ENCODE peak calls at places on chromosomes 3 and 15, in seven cellular contexts. T, Z, P, Y, U, Q and N are unnamed samples. For H3K4me1, the result is how much of the 10 kb centered on the place peaks cover.

GRCh38 chr3:147619925-147620580 is 210.9 kb downstream of the ZIC1 start:
- DNase-seq in T (no peak), Z (no peak), P (no peak), Y (peak), U (no peak), Q (no peak), N (no peak)

GRCh38 chr3:181178991-181179390 is 189.5 kb upstream of the DNAJC19 start:
- DNase-seq in T (no peak), Z (no peak), P (no peak), Y (no peak), U (no peak), Q (no peak), N (no peak)

GRCh38 chr3:11601446-11602241 is 42.1 kb downstream of the VGLL4 start:
- DNase-seq in T (peak), Z (no peak), P (peak), Y (peak), U (no peak), Q (peak), N (no peak)

GRCh38 chr3:158539414-158540014 is 31.5 kb upstream of the MLF1 start:
- DNase-seq in T (no peak), Z (peak), P (peak), Y (peak), U (peak), Q (peak), N (peak)

GRCh38 chr3:46466273-46466672 is 1.6 kb upstream of the LTF start:
- DNase-seq in T (peak), Z (no peak), P (no peak), Y (no peak), U (no peak), Q (no peak), N (no peak)

GRCh38 chr3:170802164-170803151 is 67.5 kb downstream of the RPL22L1 start:
- DNase-seq in T (no peak), Z (no peak), P (peak), Y (peak), U (peak), Q (peak), N (no peak)

GRCh38 chr3:8237893-8238292 is 263.7 kb upstream of the LMCD1 start:
- DNase-seq in T (no peak), Z (no peak), P (no peak), Y (no peak), U (no peak), Q (no peak), N (no peak)

GRCh38 chr3:50658831-50659230 is 15.9 kb upstream of the DOCK3 start:
- DNase-seq in T (no peak), Z (no peak), P (no peak), Y (no peak), U (no peak), Q (no peak), N (peak)

GRCh38 chr15:97968380-97968779 is 7.9 kb downstream of the ARRDC4 start:
- DNase-seq in T (no peak), Z (no peak), P (no peak), Y (peak), U (no peak), Q (peak), N (no peak)

GRCh38 chr15:89936051-89936792 is 23.5 kb upstream of the ARPIN start:
- DNase-seq in T (no peak), Z (no peak), P (no peak), Y (no peak), U (no peak), Q (no peak), N (peak)

GRCh38 chr3:27349832-27350231 is 19.4 kb downstream of the NEK10 start:
- DNase-seq in T (no peak), Z (no peak), P (no peak), Y (no peak), U (no peak), Q (no peak), N (peak)

GRCh38 chr3:37765591-37766219 is 96.0 kb upstream of the CTDSPL start:
- DNase-seq in T (no peak), Z (no peak), P (peak), Y (no peak), U (peak), Q (no peak), N (no peak)

GRCh38 chr3:24522155-24522579 is 27.5 kb upstream of the THRB start:
- DNase-seq in T (peak), Z (no peak), P (peak), Y (no peak), U (peak), Q (no peak), N (no peak)

GRCh38 chr3:27861047-27862036 is 139.2 kb upstream of the EOMES start:
- DNase-seq in T (no peak), Z (no peak), P (peak), Y (no peak), U (no peak), Q (no peak), N (peak)

GRCh38 chr3:115228266-115228665 is 81.2 kb upstream of the ZBTB20 start:
- DNase-seq in T (no peak), Z (no peak), P (no peak), Y (no peak), U (no peak), Q (peak), N (no peak)

GRCh38 chr3:48858709-48859108 is 11.0 kb upstream of the PRKAR2A start:
- DNase-seq in T (no peak), Z (no peak), P (no peak), Y (no peak), U (no peak), Q (no peak), N (no peak)

GRCh38 chr3:128488995-128489859 is 3.8 kb downstream of the GATA2 start:
- DNase-seq in T (peak), Z (no peak), P (peak), Y (peak), U (peak), Q (no peak), N (no peak)

GRCh38 chr3:120780977-120781376 is 38.4 kb downstream of the GTF2E1 start:
- DNase-seq in T (no peak), Z (peak), P (no peak), Y (peak), U (no peak), Q (peak), N (no peak)

GRCh38 chr3:60202052-60202753 is 1049.0 kb downstream of the FHIT start:
- DNase-seq in T (no peak), Z (no peak), P (no peak), Y (no peak), U (no peak), Q (no peak), N (no peak)

GRCh38 chr3:134869153-134869726 is 74.2 kb downstream of the EPHB1 start:
- DNase-seq in T (no peak), Z (no peak), P (peak), Y (no peak), U (no peak), Q (no peak), N (no peak)

GRCh38 chr3:153051427-153052095 is 110.5 kb upstream of the RAP2B start:
- DNase-seq in T (no peak), Z (peak), P (no peak), Y (peak), U (peak), Q (peak), N (no peak)

GRCh38 chr15:90451215-90451850 is 63.3 kb downstream of the IQGAP1 start:
- DNase-seq in T (peak), Z (no peak), P (peak), Y (peak), U (no peak), Q (peak), N (no peak)

GRCh38 chr3:17741621-17742091 is 775 bp downstream of the TBC1D5 start:
- DNase-seq in T (no peak), Z (no peak), P (peak), Y (no peak), U (no peak), Q (no peak), N (no peak)

GRCh38 chr3:52468336-52468735 is 12.9 kb downstream of the NISCH start:
- DNase-seq in T (no peak), Z (no peak), P (no peak), Y (peak), U (no peak), Q (no peak), N (no peak)

GRCh38 chr3:42665050-42665878 is 11.8 kb downstream of the ZBTB47 start:
- DNase-seq in T (no peak), Z (no peak), P (no peak), Y (no peak), U (no peak), Q (no peak), N (no peak)

GRCh38 chr3:42667523-42668402 is 14.3 kb downstream of the ZBTB47 start:
- DNase-seq in T (peak), Z (no peak), P (no peak), Y (no peak), U (no peak), Q (no peak), N (no peak)

GRCh38 chr3:42666022-42666421 is 12.5 kb downstream of the ZBTB47 start:
- DNase-seq in T (no peak), Z (no peak), P (no peak), Y (no peak), U (no peak), Q (no peak), N (no peak)

GRCh38 chr3:42667096-42667522 is 13.6 kb downstream of the ZBTB47 start:
- DNase-seq in T (no peak), Z (no peak), P (no peak), Y (no peak), U (no peak), Q (no peak), N (no peak)

DNA sequence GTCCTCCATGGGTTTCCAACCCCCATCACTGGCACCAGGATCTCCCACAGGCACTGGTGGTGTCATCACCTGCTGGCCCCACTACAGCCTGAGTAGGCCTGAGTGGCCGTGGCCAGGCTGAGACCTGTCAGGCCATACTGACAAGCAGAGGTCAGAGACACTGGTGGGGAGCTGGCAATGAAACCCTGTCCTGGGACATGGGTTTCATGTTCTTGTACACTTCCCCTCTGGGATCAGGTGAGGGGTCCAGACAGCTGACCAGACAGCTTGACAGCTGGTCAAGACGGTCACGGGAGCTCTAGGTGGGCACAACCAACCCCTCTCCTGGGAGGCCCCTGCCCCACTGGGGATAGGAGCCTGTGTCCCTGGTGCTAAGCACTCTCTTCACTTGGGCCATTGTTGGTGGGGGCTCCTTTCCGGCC is 13.1 kb downstream of the ZBTB47 start:
- DNase-seq in T (no peak), Z (no peak), P (no peak), Y (no peak), U (no peak), Q (no peak), N (no peak)
- H3K4me2 ChIP-seq in T (no peak), Z (no peak), P (no peak), Y (no peak), U (no peak), Q (no peak), N (no peak)

DNA sequence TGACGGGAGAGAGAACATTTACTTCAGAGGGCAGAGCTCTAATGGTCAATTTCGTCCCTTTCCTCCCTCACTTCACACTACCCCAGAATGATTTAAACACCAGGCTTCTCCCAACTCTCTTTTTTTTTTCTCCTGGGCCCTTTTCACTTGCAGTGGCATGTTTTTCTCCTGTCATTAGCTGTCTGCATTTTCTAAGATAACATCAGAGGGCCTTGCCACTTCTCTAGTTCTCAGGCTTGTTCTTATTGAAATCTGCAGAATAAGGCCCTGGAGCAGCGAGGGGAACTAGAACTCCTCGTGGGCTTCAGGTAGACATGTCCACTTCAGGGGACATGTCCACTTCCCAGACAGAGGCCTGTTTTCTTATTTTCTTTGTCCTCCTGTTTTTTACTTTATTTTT is 514.4 kb upstream of the TBL1XR1 start:
- DNase-seq in T (no peak), Z (no peak), P (peak), Y (no peak), U (no peak), Q (no peak), N (no peak)
- H3K27ac ChIP-seq in T (no peak), Z (no peak), P (no peak), Y (no peak), U (no peak), Q (no peak), N (no peak)

DNA sequence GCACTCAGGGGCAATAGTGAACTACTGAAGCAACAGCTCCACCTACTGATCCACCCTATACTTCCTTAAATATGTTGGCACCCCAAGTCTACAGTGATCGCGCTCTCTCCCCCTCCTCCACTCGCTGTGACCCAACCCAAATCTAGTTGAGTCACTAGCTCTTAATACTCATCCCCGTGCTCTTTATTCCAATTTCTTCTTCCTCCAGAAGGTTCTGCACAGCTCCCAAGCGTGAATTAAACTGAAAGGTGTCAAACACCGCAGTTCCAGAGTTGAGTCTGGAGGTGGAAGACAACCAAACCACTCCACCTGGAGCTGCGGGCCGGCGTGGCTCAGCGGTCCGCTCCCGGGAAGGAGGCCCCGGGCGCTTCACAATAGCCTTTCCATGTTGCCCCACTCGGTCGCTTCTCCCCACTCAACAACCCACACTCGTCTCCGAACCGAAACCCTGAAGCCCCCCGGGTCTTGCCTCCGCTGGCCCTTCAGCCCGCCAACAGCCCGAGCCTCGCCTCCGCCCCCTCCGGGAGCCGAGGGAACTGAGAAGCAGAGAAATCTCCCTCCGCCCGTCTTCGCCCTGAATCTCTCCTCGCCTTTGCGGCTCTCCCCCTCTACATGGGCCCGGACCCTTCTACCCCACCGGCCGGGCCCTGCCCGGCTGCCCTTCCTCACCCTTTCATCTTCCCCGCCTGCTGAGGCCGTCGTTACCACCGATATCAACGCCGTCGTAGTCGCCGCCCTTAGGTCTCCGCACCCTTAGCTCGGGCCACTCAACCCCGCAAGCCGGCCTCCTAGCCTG is 578 bp downstream of the NAA50 start:
- DNase-seq in T (peak), Z (peak), P (peak), Y (peak), U (peak), Q (peak), N (peak)
- H3K4me1 ChIP-seq in T (under half), Z (under half), P (under half), Y (under half), U (under half), Q (under half), N (half or more)

GRCh38 chr15:74397239-74398068 is 30.0 kb upstream of the CYP11A1 start:
- DNase-seq in T (no peak), Z (no peak), P (no peak), Y (no peak), U (no peak), Q (no peak), N (no peak)
- H3K4me2 ChIP-seq in T (no peak), Z (peak), P (no peak), Y (peak), U (no peak), Q (no peak), N (no peak)

GRCh38 chr3:426056-426455 is 229.5 kb downstream of the CHL1 start:
- DNase-seq in T (no peak), Z (peak), P (peak), Y (no peak), U (peak), Q (no peak), N (no peak)
- H3K27ac ChIP-seq in T (no peak), Z (no peak), P (no peak), Y (no peak), U (peak), Q (no peak), N (no peak)

GRCh38 chr3:112088944-112089343 is 2.8 kb downstream of the C3orf52 start:
- DNase-seq in T (no peak), Z (no peak), P (no peak), Y (no peak), U (no peak), Q (no peak), N (no peak)

GRCh38 chr3:112089956-112090898 is 4.0 kb downstream of the C3orf52 start:
- DNase-seq in T (no peak), Z (no peak), P (no peak), Y (no peak), U (peak), Q (no peak), N (no peak)

GRCh38 chr3:112086018-112086854 is at the start of gene C3orf52:
- DNase-seq in T (peak), Z (peak), P (peak), Y (peak), U (peak), Q (peak), N (no peak)

GRCh38 chr3:112086857-112087524 is 802 bp downstream of the C3orf52 start:
- DNase-seq in T (no peak), Z (peak), P (no peak), Y (peak), U (peak), Q (peak), N (no peak)

DNA sequence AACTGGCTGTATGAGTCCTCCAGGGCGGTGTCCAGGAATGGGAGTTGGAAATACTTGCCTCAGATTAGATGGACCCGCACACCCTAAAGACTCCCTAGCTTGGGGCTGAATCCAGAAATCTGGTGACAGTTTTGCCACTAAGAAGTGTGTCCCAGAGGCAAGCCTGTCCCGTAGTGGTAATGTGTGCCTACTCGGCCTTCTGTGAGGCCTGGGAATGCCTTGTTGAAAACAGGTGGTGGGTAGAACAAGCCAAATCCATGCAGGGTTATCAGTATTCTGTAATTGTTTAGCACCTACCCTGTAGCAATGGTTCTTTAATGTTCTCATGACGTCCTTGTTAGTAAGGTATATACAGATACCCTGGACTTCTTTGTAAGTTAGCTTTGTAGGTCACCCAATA is 1.6 kb downstream of the C3orf52 start:
- DNase-seq in T (no peak), Z (no peak), P (no peak), Y (no peak), U (no peak), Q (no peak), N (no peak)
- H3K4me1 ChIP-seq in T (under half), Z (under half), P (under half), Y (under half), U (under half), Q (under half), N (under half)